ENCODE peak calls at places on chromosomes 12 and 14, in five cellular contexts. R, Z, O, X and N are unnamed samples.

GRCh38 chr12:89524201-89525001 is at the start of gene GALNT4:
- DNase-seq in R (peak), Z (peak), X (no peak), O (peak), N (peak)

GRCh38 chr12:4283512-4284255 is 10.1 kb downstream of the CCND2 start:
- DNase-seq in X (no peak), R (no peak), O (no peak), Z (no peak), N (no peak)

GRCh38 chr12:79681008-79681590 is 9.7 kb downstream of the PAWR start:
- DNase-seq in R (no peak), X (no peak), Z (no peak), O (no peak), N (no peak)

GRCh38 chr14:99508896-99509629 is 27.9 kb downstream of the CCNK start:
- DNase-seq in X (no peak), O (no peak), R (peak), Z (no peak), N (no peak)

GRCh38 chr14:91388551-91388975 is 29.1 kb downstream of the CCDC88C start:
- DNase-seq in Z (no peak), X (no peak), R (no peak), O (no peak), N (no peak)

GRCh38 chr12:5388581-5389535 is 43.0 kb upstream of the NTF3 start:
- DNase-seq in R (no peak), X (no peak), Z (no peak), O (no peak), N (no peak)

GRCh38 chr14:73712540-73713141 is 1.5 kb downstream of the PNMA1 start:
- DNase-seq in R (peak), Z (no peak), O (no peak), X (no peak), N (no peak)

GRCh38 chr14:93045211-93045674 is 70.5 kb downstream of the ITPK1 start:
- DNase-seq in X (no peak), Z (no peak), O (no peak), R (no peak), N (no peak)

GRCh38 chr14:101226265-101226602 is 322.7 kb upstream of the RTL1 start:
- DNase-seq in X (no peak), R (no peak), Z (no peak), O (no peak), N (no peak)

GRCh38 chr14:39291739-39292138 is 58.0 kb downstream of the MIA2 start:
- DNase-seq in R (no peak), Z (no peak), O (no peak), X (no peak), N (no peak)

GRCh38 chr12:15216036-15216889 is 5.0 kb downstream of the RERG start:
- DNase-seq in Z (no peak), O (no peak), R (no peak), X (no peak), N (no peak)

GRCh38 chr12:57133916-57134315 is 5.6 kb downstream of the LRP1 start:
- DNase-seq in Z (no peak), R (no peak), O (no peak), X (no peak), N (no peak)

GRCh38 chr14:65478596-65478995 is 66.1 kb downstream of the FUT8 start:
- DNase-seq in Z (no peak), X (no peak), R (peak), O (no peak), N (no peak)

GRCh38 chr12:3252416-3252815 is 175.2 kb downstream of the TSPAN9 start:
- DNase-seq in R (peak), Z (no peak), O (no peak), X (no peak), N (no peak)

GRCh38 chr12:124771462-124772361 is 92.0 kb downstream of the SCARB1 start:
- DNase-seq in O (peak), Z (peak), X (no peak), R (peak), N (peak)

GRCh38 chr14:76330411-76331327 is 45.3 kb upstream of the ESRRB start:
- DNase-seq in X (no peak), R (no peak), O (no peak), Z (no peak), N (no peak)

GRCh38 chr14:74792249-74793039 is 29.3 kb downstream of the YLPM1 start:
- DNase-seq in X (no peak), O (no peak), Z (no peak), R (no peak), N (no peak)

GRCh38 chr14:29584992-29585391 is 342.7 kb downstream of the PRKD1 start:
- DNase-seq in X (no peak), Z (no peak), R (peak), O (no peak), N (no peak)

GRCh38 chr14:56199095-56199975 is 81.1 kb downstream of the PELI2 start:
- DNase-seq in O (no peak), Z (no peak), X (no peak), R (peak), N (no peak)

GRCh38 chr12:89960607-89961394 is 252.2 kb upstream of the ATP2B1 start:
- DNase-seq in O (no peak), R (peak), X (no peak), Z (no peak), N (no peak)

GRCh38 chr14:78595797-78596196 is 425.6 kb downstream of the NRXN3 start:
- DNase-seq in Z (no peak), X (no peak), O (no peak), R (peak), N (no peak)